ENCODE peak calls at places on chromosomes 12 and 14, in five cellular contexts. J is prostate gland, V is LoVo, Y is T follicular helper cell, N is frontal cortex. R is an unnamed sample.

GRCh38 chr12:130357241-130357640 is 19.6 kb downstream of the PIWIL1 start:
- DNase-seq in J (no peak), V (no peak), Y (no peak), N (no peak), R (no peak)

GRCh38 chr14:94599656-94600004 is 12.6 kb upstream of the SERPINA3 start:
- DNase-seq in J (no peak), V (no peak), Y (no peak), N (no peak), R (no peak)

GRCh38 chr12:107134558-107134957 is 41.2 kb upstream of the CRY1 start:
- DNase-seq in J (no peak), V (no peak), Y (peak), N (no peak), R (no peak)

GRCh38 chr12:13534645-13535398 is 338.3 kb downstream of the EMP1 start:
- DNase-seq in J (peak), V (peak), Y (no peak), N (peak), R (peak)

GRCh38 chr12:84355561-84355960 is 557.0 kb downstream of the SLC6A15 start:
- DNase-seq in J (no peak), V (no peak), Y (no peak), N (no peak), R (no peak)

GRCh38 chr12:54162741-54163140 is 26.0 kb downstream of the SMUG1 start:
- DNase-seq in J (no peak), V (no peak), Y (no peak), N (no peak), R (no peak)

GRCh38 chr12:49887091-49887490 is 16.6 kb downstream of the FAIM2 start:
- DNase-seq in J (no peak), V (no peak), Y (no peak), N (no peak), R (no peak)

GRCh38 chr12:52400906-52401305 is 5.2 kb downstream of the KRT82 start:
- DNase-seq in J (no peak), V (no peak), Y (no peak), N (no peak), R (no peak)

GRCh38 chr14:53615254-53615653 is 341.4 kb downstream of the BMP4 start:
- DNase-seq in J (no peak), V (no peak), Y (no peak), N (no peak), R (no peak)

GRCh38 chr14:104475256-104475655 is 104.3 kb upstream of the C14orf180 start:
- DNase-seq in J (no peak), V (no peak), Y (no peak), N (no peak), R (no peak)

GRCh38 chr14:53999061-53999488 is 42.5 kb upstream of the BMP4 start:
- DNase-seq in J (no peak), V (peak), Y (no peak), N (no peak), R (no peak)

GRCh38 chr12:116863275-116863767 is 17.9 kb downstream of the HRK start:
- DNase-seq in J (no peak), V (no peak), Y (no peak), N (no peak), R (no peak)

GRCh38 chr12:107091989-107092641 is 1.2 kb downstream of the CRY1 start:
- DNase-seq in J (peak), V (peak), Y (peak), N (peak), R (peak)

GRCh38 chr12:105561981-105562726 is 231.7 kb downstream of the C12orf75 start:
- DNase-seq in J (peak), V (peak), Y (no peak), N (no peak), R (no peak)

GRCh38 chr12:10235761-10236631 is 23.3 kb downstream of the GABARAPL1 start:
- DNase-seq in J (no peak), V (peak), Y (peak), N (peak), R (no peak)

GRCh38 chr12:109951751-109952150 is 44.4 kb downstream of the GIT2 start:
- DNase-seq in J (no peak), V (no peak), Y (no peak), N (peak), R (no peak)

GRCh38 chr14:46574236-46574970 is 77.2 kb downstream of the RPL10L start:
- DNase-seq in J (no peak), V (no peak), Y (no peak), N (no peak), R (no peak)

GRCh38 chr12:44748950-44749468 is 127.1 kb downstream of the NELL2 start:
- DNase-seq in J (no peak), V (no peak), Y (no peak), N (no peak), R (no peak)

GRCh38 chr12:88185988-88186387 is 43.9 kb downstream of the TMTC3 start:
- DNase-seq in J (no peak), V (peak), Y (no peak), N (no peak), R (no peak)

GRCh38 chr14:75487155-75487671 is 35.1 kb upstream of the BATF start:
- DNase-seq in J (no peak), V (peak), Y (no peak), N (no peak), R (no peak)

GRCh38 chr12:12835378-12836145 is 22.4 kb downstream of the DDX47 start:
- DNase-seq in J (peak), V (peak), Y (no peak), N (no peak), R (no peak)

GRCh38 chr14:106665814-106666213 is 1139.4 kb downstream of the TMEM121 start:
- DNase-seq in J (no peak), V (no peak), Y (no peak), N (no peak), R (no peak)

GRCh38 chr14:56333361-56334279 is 215.4 kb downstream of the PELI2 start:
- DNase-seq in J (no peak), V (peak), Y (no peak), N (no peak), R (no peak)

GRCh38 chr12:52314511-52314910 is 6.7 kb downstream of the KRT83 start:
- DNase-seq in J (no peak), V (no peak), Y (no peak), N (no peak), R (no peak)

GRCh38 chr12:93794738-93795137 is 117.6 kb downstream of the CRADD start:
- DNase-seq in J (no peak), V (no peak), Y (no peak), N (no peak), R (no peak)

GRCh38 chr12:108890208-108890607 is 10.3 kb downstream of the DAO start:
- DNase-seq in J (no peak), V (no peak), Y (no peak), N (no peak), R (no peak)

GRCh38 chr12:91556909-91557308 is 374.3 kb upstream of the DCN start:
- DNase-seq in J (no peak), V (no peak), Y (no peak), N (no peak), R (no peak)

GRCh38 chr14:75877292-75877691 is 104.5 kb downstream of the TGFB3 start:
- DNase-seq in J (no peak), V (no peak), Y (no peak), N (no peak), R (no peak)

R was measured in progenitor cell of endocrine pancreas.